ENCODE peak calls at places on chromosomes 7 and 10, in six cellular contexts. T is body of pancreas, Z is lower lobe of right lung, S is endodermal cell, M is suprapubic skin, I is A549. C is an unnamed sample. For H3K4me1, the result is how much of the 10 kb centered on the place peaks cover.

GRCh38 chr10:5971315-5971832 is 6.0 kb downstream of the IL15RA start:
- DNase-seq in T (peak), Z (peak), S (no peak), M (no peak), I (no peak), C (no peak)

GRCh38 chr10:66822801-66823200 is 103.0 kb upstream of the LRRTM3 start:
- DNase-seq in T (no peak), Z (no peak), S (peak), M (no peak), I (no peak), C (no peak)

GRCh38 chr10:114548662-114549061 is 109.4 kb downstream of the ABLIM1 start:
- DNase-seq in T (peak), Z (no peak), S (peak), M (no peak), I (peak), C (no peak)

GRCh38 chr10:80191589-80192270 is 13.6 kb downstream of the ANXA11 start:
- DNase-seq in T (peak), Z (peak), S (no peak), M (peak), I (no peak), C (peak)

GRCh38 chr7:116547347-116547746 is 22.5 kb downstream of the CAV1 start:
- DNase-seq in T (no peak), Z (no peak), S (no peak), M (no peak), I (no peak), C (no peak)

GRCh38 chr10:44201656-44202055 is 183.2 kb downstream of the CXCL12 start:
- DNase-seq in T (no peak), Z (no peak), S (no peak), M (no peak), I (no peak), C (no peak)

GRCh38 chr7:101244385-101245146 is at the start of gene FIS1:
- DNase-seq in T (peak), Z (peak), S (peak), M (peak), I (peak), C (peak)

GRCh38 chr7:131056007-131056406 is 271.7 kb upstream of the MKLN1 start:
- DNase-seq in T (no peak), Z (no peak), S (no peak), M (no peak), I (no peak), C (no peak)

GRCh38 chr10:8017276-8017675 is 37.2 kb upstream of the GATA3 start:
- DNase-seq in T (no peak), Z (no peak), S (no peak), M (no peak), I (no peak), C (no peak)

GRCh38 chr7:116188-116981 is 76.0 kb upstream of the FAM20C start:
- DNase-seq in T (no peak), Z (no peak), S (no peak), M (no peak), I (no peak), C (no peak)

GRCh38 chr7:465710-466400 is 53.8 kb downstream of the PDGFA start:
- DNase-seq in T (no peak), Z (no peak), S (no peak), M (no peak), I (no peak), C (no peak)

GRCh38 chr10:112585960-112586359 is 138.9 kb downstream of the VTI1A start:
- DNase-seq in T (no peak), Z (no peak), S (no peak), M (no peak), I (no peak), C (no peak)

GRCh38 chr10:107417446-107417845 is 252.9 kb upstream of the SORCS1 start:
- DNase-seq in T (no peak), Z (no peak), S (no peak), M (no peak), I (no peak), C (no peak)

GRCh38 chr10:6769704-6770417 is 189.8 kb upstream of the PRKCQ start:
- DNase-seq in T (no peak), Z (no peak), S (no peak), M (no peak), I (no peak), C (no peak)

GRCh38 chr7:84247591-84247990 is 53.0 kb upstream of the SEMA3A start:
- DNase-seq in T (no peak), Z (no peak), S (no peak), M (no peak), I (no peak), C (no peak)

GRCh38 chr7:95342029-95342428 is 17.7 kb upstream of the PON1 start:
- DNase-seq in T (no peak), Z (peak), S (no peak), M (no peak), I (no peak), C (no peak)

GRCh38 chr7:100575206-100575631 is 1.5 kb upstream of the SAP25 start:
- DNase-seq in T (no peak), Z (no peak), S (peak), M (no peak), I (no peak), C (no peak)

GRCh38 chr7:136004083-136004482 is 26.9 kb upstream of the MTPN start:
- DNase-seq in T (no peak), Z (no peak), S (no peak), M (no peak), I (no peak), C (no peak)

DNA sequence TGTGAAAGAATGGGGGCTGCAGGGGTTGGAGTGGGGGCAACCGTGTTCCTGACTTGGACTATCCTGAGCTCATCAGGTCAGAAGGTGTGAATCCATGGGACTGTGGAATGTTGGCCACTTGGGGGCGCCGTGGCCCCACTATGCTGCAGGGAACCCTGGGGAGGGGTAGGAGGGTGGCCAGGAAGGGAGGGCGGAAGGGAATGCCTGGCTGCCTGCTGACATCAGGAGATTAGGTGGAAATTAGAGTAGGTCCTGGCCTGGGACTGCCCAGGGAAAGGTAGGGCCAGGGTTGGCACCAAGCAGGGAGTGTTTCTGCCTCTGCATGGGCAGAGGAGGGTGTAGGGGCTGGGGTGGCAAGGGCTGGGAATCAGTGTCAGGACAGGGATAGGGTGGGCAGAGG is 65.8 kb upstream of the PRSS58 start:
- DNase-seq in T (peak), Z (no peak), S (peak), M (no peak), I (peak), C (peak)
- TF ChIP-seq CTCF in T (peak), Z (peak), S (peak), M (peak), I (peak), C (peak)

DNA sequence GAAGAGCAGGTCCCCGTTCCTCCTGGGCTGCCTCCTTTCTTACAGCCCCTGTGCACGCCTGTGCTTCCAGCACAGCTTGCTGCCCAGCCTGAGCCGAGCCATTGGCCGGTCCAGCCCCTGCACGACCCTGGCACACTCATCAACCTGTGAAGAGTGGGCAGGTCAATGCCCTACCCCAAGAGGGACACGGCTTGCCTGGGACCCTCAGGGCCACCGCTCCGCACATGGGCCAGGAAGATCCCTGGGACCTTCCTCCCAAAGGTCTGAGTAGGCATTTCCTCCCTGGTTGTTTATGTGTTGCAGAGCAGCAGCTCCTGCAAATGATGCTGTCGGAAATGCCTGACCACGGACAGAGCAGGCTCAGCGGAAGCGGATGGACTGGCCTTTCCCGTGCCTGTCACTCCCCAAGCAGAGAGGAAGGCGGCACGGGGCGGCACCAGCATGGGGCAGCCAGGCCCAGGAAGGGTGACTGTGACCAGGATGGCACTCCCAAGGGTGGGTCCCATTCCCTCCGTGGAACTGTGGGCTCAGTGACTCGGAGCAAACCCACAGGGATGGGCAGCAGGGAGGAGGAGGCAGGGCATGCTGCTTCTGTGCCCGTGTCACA is 252.5 kb downstream of the TNS3 start:
- DNase-seq in T (no peak), Z (no peak), S (no peak), M (peak), I (no peak), C (no peak)
- H3K4me1 ChIP-seq in T (under half), Z (half or more), S (under half), M (under half), I (under half), C (under half)

DNA sequence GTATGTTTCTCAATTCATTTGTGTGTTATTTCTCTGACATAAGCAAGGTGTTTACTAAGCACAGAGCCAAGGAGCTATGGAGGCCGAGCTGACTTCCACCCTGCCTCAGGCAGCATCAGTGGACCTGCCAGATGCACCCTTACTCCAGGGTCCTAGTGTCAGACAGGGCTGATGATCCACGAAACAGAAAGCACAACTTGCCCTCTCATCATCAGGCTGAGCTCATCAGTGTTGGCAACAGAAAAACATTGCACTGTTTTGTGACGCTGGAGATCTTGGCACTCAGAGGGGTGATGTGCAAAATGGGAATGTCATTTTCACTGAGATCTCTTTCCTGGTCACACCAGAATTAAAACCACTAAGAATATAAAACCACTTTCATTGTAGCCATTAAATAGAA is 201.8 kb downstream of the GLI3 start:
- DNase-seq in T (no peak), Z (no peak), S (no peak), M (no peak), I (no peak), C (no peak)
- TF ChIP-seq CTCF in T (no peak), Z (no peak), S (no peak), M (no peak), I (no peak), C (no peak)

GRCh38 chr7:44801890-44802289 is 5.4 kb downstream of the PPIA start:
- DNase-seq in T (no peak), Z (no peak), S (no peak), M (no peak), I (no peak), C (no peak)
- H3K4me1 ChIP-seq in T (under half), Z (under half), S (under half), M (under half), I (under half), C (under half)

GRCh38 chr7:87219545-87220025 is at the start of gene TMEM243:
- DNase-seq in T (peak), Z (peak), S (peak), M (peak), I (peak), C (peak)
- TF ChIP-seq CTCF in T (no peak), Z (peak), S (peak), M (no peak), I (no peak), C (peak)

DNA sequence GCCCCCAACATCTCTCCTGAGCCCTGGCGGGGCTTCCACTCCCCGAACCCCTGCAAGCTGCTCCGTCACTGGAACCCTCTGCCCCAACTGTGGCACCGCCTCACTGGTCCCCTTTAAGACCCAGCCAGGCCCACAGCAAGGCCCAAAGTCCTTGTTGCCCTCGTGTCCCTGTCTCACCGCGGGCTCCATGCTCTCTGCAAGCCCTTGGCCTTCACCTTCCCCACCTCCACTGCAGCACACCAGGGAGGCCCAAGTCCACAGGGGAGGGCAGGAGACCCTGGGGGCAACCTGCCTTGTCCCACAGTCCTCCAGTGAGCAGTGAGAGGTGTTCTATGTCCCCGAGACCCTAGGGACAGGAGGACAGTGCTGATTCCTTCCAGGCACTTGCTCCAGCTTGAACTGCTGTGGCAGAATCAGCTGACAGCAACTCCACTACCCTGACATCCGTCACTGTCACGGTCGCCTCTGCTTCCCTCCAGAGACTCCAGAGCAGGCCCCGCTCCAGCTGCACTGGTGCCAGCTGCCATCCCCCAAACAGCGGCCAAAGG is 105.3 kb downstream of the CYTH3 start:
- DNase-seq in T (no peak), Z (no peak), S (no peak), M (no peak), I (no peak), C (no peak)
- H3K4me1 ChIP-seq in T (under half), Z (under half), S (under half), M (under half), I (under half), C (under half)